ENCODE peak calls at places on chromosomes 6 and 20, in five cellular contexts. One of them, this sample, is unnamed.

GRCh38 chr6:129644567-129645015 is 65.4 kb downstream of the ARHGAP18 start:
- DNase-seq in HepG2: peak; percentile 85
- DNase-seq in glutamatergic neuron: no peak
- DNase-seq in cardiac fibroblast: peak; percentile 76
- DNase-seq in GM13976: no peak
- DNase-seq in this sample: no peak

GRCh38 chr20:23293689-23294088 is 56.9 kb upstream of the NXT1 start:
- DNase-seq in cardiac fibroblast: no peak
- DNase-seq in glutamatergic neuron: no peak
- DNase-seq in HepG2: no peak
- DNase-seq in GM13976: no peak
- DNase-seq in this sample: no peak

GRCh38 chr6:99613398-99613704 is 6.7 kb downstream of the PRDM13 start:
- DNase-seq in glutamatergic neuron: peak; percentile 87
- DNase-seq in GM13976: peak; percentile 81
- DNase-seq in HepG2: no peak
- DNase-seq in cardiac fibroblast: peak; percentile 31
- DNase-seq in this sample: peak; percentile 82

GRCh38 chr6:131199568-131200272 is 64.5 kb downstream of the AKAP7 start:
- DNase-seq in GM13976: peak; percentile 60
- DNase-seq in HepG2: peak; percentile 63
- DNase-seq in cardiac fibroblast: peak; percentile 82
- DNase-seq in glutamatergic neuron: no peak
- DNase-seq in this sample: peak; percentile 47

GRCh38 chr20:10297684-10298240 is 79.1 kb downstream of the SNAP25 start:
- DNase-seq in HepG2: no peak
- DNase-seq in glutamatergic neuron: no peak
- DNase-seq in cardiac fibroblast: peak; percentile 41
- DNase-seq in GM13976: no peak
- DNase-seq in this sample: no peak

GRCh38 chr6:29748391-29749352 is 25.4 kb downstream of the HLA-F start:
- DNase-seq in HepG2: peak; percentile 82
- DNase-seq in GM13976: peak; percentile 96
- DNase-seq in cardiac fibroblast: peak; percentile 79
- DNase-seq in glutamatergic neuron: peak; percentile 84
- DNase-seq in this sample: peak; percentile 83

GRCh38 chr6:126926926-126927325 is 191.5 kb upstream of the RSPO3 start:
- DNase-seq in GM13976: no peak
- DNase-seq in glutamatergic neuron: no peak
- DNase-seq in HepG2: no peak
- DNase-seq in cardiac fibroblast: no peak
- DNase-seq in this sample: no peak

GRCh38 chr20:8724884-8725283 is 344.0 kb upstream of the PLCB4 start:
- DNase-seq in cardiac fibroblast: no peak
- DNase-seq in glutamatergic neuron: no peak
- DNase-seq in GM13976: no peak
- DNase-seq in HepG2: no peak
- DNase-seq in this sample: no peak

GRCh38 chr6:85344996-85345395 is 104.9 kb upstream of the NT5E start:
- DNase-seq in HepG2: no peak
- DNase-seq in glutamatergic neuron: no peak
- DNase-seq in GM13976: no peak
- DNase-seq in cardiac fibroblast: no peak
- DNase-seq in this sample: no peak

GRCh38 chr6:151675746-151676459 is 131.6 kb upstream of the ESR1 start:
- DNase-seq in HepG2: peak; percentile 64
- DNase-seq in GM13976: peak; percentile 74
- DNase-seq in cardiac fibroblast: peak; percentile 55
- DNase-seq in glutamatergic neuron: peak; percentile 50
- DNase-seq in this sample: peak; percentile 50

GRCh38 chr6:66307490-66307889 is 600.5 kb upstream of the EYS start:
- DNase-seq in glutamatergic neuron: no peak
- DNase-seq in GM13976: no peak
- DNase-seq in HepG2: no peak
- DNase-seq in cardiac fibroblast: no peak
- DNase-seq in this sample: no peak

GRCh38 chr6:43913388-43914271 is 143.6 kb downstream of the VEGFA start:
- DNase-seq in glutamatergic neuron: no peak
- DNase-seq in GM13976: no peak
- DNase-seq in HepG2: no peak
- DNase-seq in cardiac fibroblast: peak; percentile 51
- DNase-seq in this sample: no peak

GRCh38 chr6:94349227-94349626 is 929.9 kb upstream of the EPHA7 start:
- DNase-seq in cardiac fibroblast: no peak
- DNase-seq in GM13976: no peak
- DNase-seq in glutamatergic neuron: no peak
- DNase-seq in HepG2: no peak
- DNase-seq in this sample: no peak

GRCh38 chr20:6575912-6576391 is 191.5 kb upstream of the BMP2 start:
- DNase-seq in glutamatergic neuron: no peak
- DNase-seq in HepG2: peak; percentile 52
- DNase-seq in cardiac fibroblast: peak; percentile 73
- DNase-seq in GM13976: no peak
- DNase-seq in this sample: no peak

GRCh38 chr20:609371-609964 is 641 bp downstream of the TCF15 start:
- DNase-seq in HepG2: no peak
- DNase-seq in GM13976: no peak
- DNase-seq in glutamatergic neuron: peak; percentile 44
- DNase-seq in cardiac fibroblast: no peak
- DNase-seq in this sample: no peak

GRCh38 chr20:41391587-41392001 is 25.0 kb upstream of the EMILIN3 start:
- DNase-seq in cardiac fibroblast: no peak
- DNase-seq in HepG2: no peak
- DNase-seq in GM13976: no peak
- DNase-seq in glutamatergic neuron: no peak
- DNase-seq in this sample: no peak

GRCh38 chr20:7094438-7094997 is 327.0 kb downstream of the BMP2 start:
- DNase-seq in GM13976: no peak
- DNase-seq in HepG2: peak; percentile 43
- DNase-seq in cardiac fibroblast: peak; percentile 46
- DNase-seq in glutamatergic neuron: peak; percentile 71
- DNase-seq in this sample: peak; percentile 68

GRCh38 chr20:25270829-25271251 is 23.0 kb downstream of the PYGB start:
- DNase-seq in HepG2: no peak
- DNase-seq in GM13976: no peak
- DNase-seq in glutamatergic neuron: no peak
- DNase-seq in cardiac fibroblast: no peak
- DNase-seq in this sample: no peak

GRCh38 chr20:24662756-24663399 is 193.4 kb downstream of the SYNDIG1 start:
- DNase-seq in GM13976: no peak
- DNase-seq in cardiac fibroblast: no peak
- DNase-seq in glutamatergic neuron: no peak
- DNase-seq in HepG2: no peak
- DNase-seq in this sample: no peak

GRCh38 chr20:36532822-36533221 is 8.5 kb upstream of the MYL9 start:
- DNase-seq in glutamatergic neuron: no peak
- DNase-seq in HepG2: no peak
- DNase-seq in cardiac fibroblast: no peak
- DNase-seq in GM13976: no peak
- DNase-seq in this sample: no peak

GRCh38 chr6:79180082-79180481 is 54.4 kb downstream of the HMGN3 start:
- DNase-seq in GM13976: no peak
- DNase-seq in cardiac fibroblast: no peak
- DNase-seq in HepG2: no peak
- DNase-seq in glutamatergic neuron: no peak
- DNase-seq in this sample: no peak

GRCh38 chr6:46832816-46833215 is 39.6 kb downstream of the MEP1A start:
- DNase-seq in GM13976: no peak
- DNase-seq in cardiac fibroblast: no peak
- DNase-seq in glutamatergic neuron: no peak
- DNase-seq in HepG2: no peak
- DNase-seq in this sample: no peak

GRCh38 chr20:17617212-17617867 is 47.5 kb downstream of the DSTN start:
- DNase-seq in GM13976: peak; percentile 79
- DNase-seq in glutamatergic neuron: peak; percentile 79
- DNase-seq in HepG2: peak; percentile 42
- DNase-seq in cardiac fibroblast: peak; percentile 37
- DNase-seq in this sample: peak; percentile 67

DNA sequence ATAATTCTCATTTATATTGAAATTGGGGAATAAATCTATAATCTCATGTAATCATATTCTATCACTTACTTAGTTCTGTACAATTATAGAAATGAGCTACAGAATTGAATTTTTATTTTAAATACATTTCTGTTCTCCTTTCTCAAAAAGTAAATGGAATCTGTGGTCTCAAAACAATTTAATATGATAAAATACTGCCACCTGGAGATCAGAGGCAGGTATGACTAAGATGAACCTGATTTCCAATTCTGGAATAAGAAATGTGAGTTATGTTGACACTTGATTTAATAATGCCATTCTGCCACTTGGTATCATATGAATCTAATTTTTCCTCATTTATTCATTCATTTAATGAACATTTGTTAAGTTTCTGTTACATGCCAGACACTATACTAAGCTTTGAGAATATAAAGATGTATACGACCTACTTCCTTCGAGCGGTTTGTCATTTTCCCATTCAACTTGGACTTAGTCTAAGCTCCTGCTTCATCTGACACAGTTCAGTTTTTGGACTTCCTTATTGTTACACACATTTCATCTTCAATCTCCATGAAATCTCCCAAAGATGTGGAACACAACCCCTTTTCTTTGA is 7.6 kb upstream of the CCDC28A start:
- DNase-seq in cardiac fibroblast: peak; percentile 72
- DNase-seq in HepG2: peak; percentile 48
- DNase-seq in glutamatergic neuron: no peak
- DNase-seq in GM13976: peak; percentile 39
- DNase-seq in this sample: no peak
- TF ChIP-seq CTCF in cardiac fibroblast: peak; percentile 52
- TF ChIP-seq CTCF in HepG2: peak; percentile 73
- TF ChIP-seq CTCF in glutamatergic neuron: peak; percentile 79
- TF ChIP-seq CTCF in GM13976: peak; percentile 45
- TF ChIP-seq CTCF in this sample: peak; percentile 86

GRCh38 chr20:48453477-48454093 is 374.2 kb downstream of the PREX1 start:
- DNase-seq in HepG2: no peak
- DNase-seq in cardiac fibroblast: no peak
- DNase-seq in GM13976: no peak
- DNase-seq in glutamatergic neuron: no peak
- DNase-seq in this sample: no peak
- TF ChIP-seq CTCF in HepG2: no peak
- TF ChIP-seq CTCF in cardiac fibroblast: no peak
- TF ChIP-seq CTCF in GM13976: no peak
- TF ChIP-seq CTCF in glutamatergic neuron: no peak
- TF ChIP-seq CTCF in this sample: no peak

GRCh38 chr20:63042448-63043071 is 35.8 kb upstream of the BHLHE23 start:
- DNase-seq in cardiac fibroblast: no peak
- DNase-seq in GM13976: no peak
- DNase-seq in glutamatergic neuron: no peak
- DNase-seq in HepG2: no peak
- DNase-seq in this sample: no peak
- TF ChIP-seq CTCF in cardiac fibroblast: no peak
- TF ChIP-seq CTCF in GM13976: no peak
- TF ChIP-seq CTCF in glutamatergic neuron: no peak
- TF ChIP-seq CTCF in HepG2: peak; percentile 41
- TF ChIP-seq CTCF in this sample: no peak

GRCh38 chr6:167767715-167768107 is 59.0 kb upstream of the AFDN start:
- DNase-seq in glutamatergic neuron: no peak
- DNase-seq in GM13976: no peak
- DNase-seq in cardiac fibroblast: no peak
- DNase-seq in HepG2: no peak
- DNase-seq in this sample: no peak

GRCh38 chr6:167769408-167770190 is 57.1 kb upstream of the AFDN start:
- DNase-seq in GM13976: no peak
- DNase-seq in cardiac fibroblast: no peak
- DNase-seq in HepG2: no peak
- DNase-seq in glutamatergic neuron: no peak
- DNase-seq in this sample: no peak

GRCh38 chr6:167764713-167765479 is 61.8 kb upstream of the AFDN start:
- DNase-seq in GM13976: no peak
- DNase-seq in glutamatergic neuron: no peak
- DNase-seq in cardiac fibroblast: no peak
- DNase-seq in HepG2: peak; percentile 90
- DNase-seq in this sample: no peak

GRCh38 chr6:167768471-167769215 is 58.1 kb upstream of the AFDN start:
- DNase-seq in glutamatergic neuron: no peak
- DNase-seq in HepG2: no peak
- DNase-seq in GM13976: no peak
- DNase-seq in cardiac fibroblast: no peak
- DNase-seq in this sample: no peak

GRCh38 chr6:167766986-167767714 is 59.6 kb upstream of the AFDN start:
- DNase-seq in HepG2: no peak
- DNase-seq in GM13976: no peak
- DNase-seq in cardiac fibroblast: no peak
- DNase-seq in glutamatergic neuron: no peak
- DNase-seq in this sample: no peak
- TF ChIP-seq CTCF in HepG2: peak; percentile 34
- TF ChIP-seq CTCF in GM13976: no peak
- TF ChIP-seq CTCF in cardiac fibroblast: no peak
- TF ChIP-seq CTCF in glutamatergic neuron: no peak
- TF ChIP-seq CTCF in this sample: no peak

DNA sequence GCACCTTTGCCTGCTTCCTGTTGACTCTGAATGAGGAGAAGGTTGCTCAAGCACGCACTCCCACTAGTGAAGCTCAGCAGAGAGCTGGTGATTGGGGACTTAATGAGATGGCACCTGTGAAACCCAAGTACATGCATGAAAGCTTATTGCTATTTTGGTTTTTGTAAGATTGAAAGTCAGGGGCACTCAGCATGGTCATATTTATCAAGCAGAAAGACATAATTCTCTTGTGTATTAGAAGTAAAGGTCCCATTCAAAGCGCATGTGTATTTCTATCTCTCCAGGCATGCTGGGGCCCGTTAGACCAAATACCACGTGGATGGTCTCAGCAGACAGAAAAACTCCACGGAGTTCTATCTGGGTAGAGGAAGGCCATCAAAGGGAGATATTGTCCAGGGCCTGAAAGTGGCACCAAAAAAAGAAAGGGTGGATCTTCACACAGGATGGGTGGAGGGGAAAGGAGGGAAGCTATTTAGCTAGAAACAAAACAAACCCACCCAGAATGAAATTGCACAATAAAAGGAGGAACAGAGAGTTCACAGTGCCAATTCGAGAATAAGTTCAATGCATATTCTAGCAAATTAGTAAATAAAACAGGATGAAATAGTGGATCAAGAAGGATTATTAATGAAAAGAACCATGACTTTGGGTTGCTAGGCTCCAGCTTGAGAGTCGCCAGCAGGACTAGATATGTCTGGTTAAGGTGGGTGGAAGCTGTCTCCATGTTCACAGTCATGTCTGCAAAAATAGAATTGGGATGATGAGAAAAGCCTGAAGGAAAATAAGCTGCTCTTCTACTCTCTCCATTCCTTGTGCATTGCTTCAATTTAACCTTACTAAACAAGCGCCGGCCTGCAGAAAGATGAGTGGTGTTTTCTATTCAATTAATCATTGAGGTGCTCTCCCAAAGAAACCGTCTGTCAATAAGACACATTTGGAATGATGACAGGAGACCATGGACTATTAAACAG is 224.9 kb upstream of the DTNBP1 start:
- DNase-seq in cardiac fibroblast: no peak
- DNase-seq in glutamatergic neuron: no peak
- DNase-seq in GM13976: no peak
- DNase-seq in HepG2: no peak
- DNase-seq in this sample: no peak
- TF ChIP-seq CTCF in cardiac fibroblast: no peak
- TF ChIP-seq CTCF in glutamatergic neuron: no peak
- TF ChIP-seq CTCF in GM13976: no peak
- TF ChIP-seq CTCF in HepG2: no peak
- TF ChIP-seq CTCF in this sample: no peak